ENCODE peak calls at places on chromosomes 11 and 22, in seven cellular contexts. F is right atrium auricular region, L is GM10248, Y is WTC11, N is neural crest cell, P is progenitor cell of endocrine pancreas, C is neural progenitor cell. X is an unnamed sample.

GRCh38 chr22:44935724-44936123 is 74.1 kb downstream of the PHF21B start:
- DNase-seq in Y (no peak), L (no peak), F (no peak), P (no peak), N (no peak), C (no peak), X (no peak)

GRCh38 chr22:45880732-45881523 is 96.0 kb downstream of the WNT7B start:
- DNase-seq in Y (peak), N (peak), L (no peak), P (no peak), F (no peak), C (peak), X (no peak)

GRCh38 chr11:57235761-57236703 is 1.0 kb downstream of the APLNR start:
- DNase-seq in F (no peak), L (no peak), N (no peak), Y (no peak), C (no peak), P (no peak), X (no peak)

GRCh38 chr22:25746012-25746373 is 4.0 kb downstream of the MYO18B start:
- DNase-seq in F (no peak), N (no peak), Y (no peak), L (no peak), P (no peak), C (no peak), X (no peak)

GRCh38 chr11:11841121-11841604 is 609 bp upstream of the USP47 start:
- DNase-seq in C (peak), N (no peak), P (peak), Y (peak), L (no peak), F (peak), X (no peak)

GRCh38 chr11:57116654-57117053 is 65.1 kb upstream of the LRRC55 start:
- DNase-seq in Y (peak), L (peak), N (peak), F (no peak), P (no peak), C (peak), X (no peak)

GRCh38 chr22:47564158-47564450 is 801.7 kb downstream of the TBC1D22A start:
- DNase-seq in L (no peak), P (no peak), Y (no peak), C (no peak), F (peak), N (no peak), X (no peak)

GRCh38 chr11:14502039-14502438 is 2.4 kb upstream of the COPB1 start:
- DNase-seq in C (no peak), N (no peak), F (no peak), Y (no peak), L (no peak), P (no peak), X (no peak)

GRCh38 chr22:37752189-37753061 is 55.3 kb upstream of the GCAT start:
- DNase-seq in L (no peak), N (peak), P (peak), F (peak), C (peak), Y (no peak), X (no peak)
- TF ChIP-seq CTCF in L (no peak), N (no peak), P (no peak), F (peak), C (no peak), Y (no peak), X (no peak)

DNA sequence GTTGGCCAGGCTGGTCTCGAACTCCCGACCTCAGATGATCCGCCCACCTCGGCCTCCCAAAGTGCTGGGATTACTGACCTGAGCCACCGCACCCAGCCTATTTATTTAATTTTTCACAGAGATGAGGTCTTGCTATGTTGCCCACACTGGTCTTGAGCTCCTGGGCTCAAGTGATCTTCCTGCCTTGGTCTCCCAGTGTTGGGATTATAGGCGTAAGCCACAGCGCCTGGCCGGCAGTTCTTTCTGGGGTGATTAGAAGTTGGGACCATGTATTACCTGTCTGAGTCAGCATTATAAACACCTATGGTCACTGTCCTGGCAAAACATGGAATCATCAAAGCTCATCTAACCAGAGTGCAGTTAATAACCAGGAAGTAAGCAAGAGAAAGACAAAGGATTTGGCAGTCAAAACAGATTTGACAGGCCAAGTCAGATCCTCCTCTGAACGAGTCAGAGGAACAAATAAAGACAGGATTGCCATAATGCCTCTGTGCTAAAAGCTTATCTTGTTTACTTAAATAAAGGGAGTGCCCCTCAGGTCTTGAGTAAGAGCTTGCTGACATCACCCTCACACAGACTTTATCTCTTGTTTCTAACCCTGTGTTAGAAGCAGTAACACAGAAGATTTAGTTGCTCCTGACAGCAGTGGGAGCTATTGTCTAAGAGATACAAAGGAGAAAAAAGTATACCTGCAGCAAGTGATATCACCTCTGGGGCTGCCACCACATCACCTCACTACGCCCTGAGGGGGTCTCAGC is 3.7 kb downstream of the SERPIND1 start:
- DNase-seq in F (no peak), Y (no peak), L (no peak), N (no peak), P (no peak), C (no peak), X (no peak)
- TF ChIP-seq CTCF in F (peak), Y (no peak), L (no peak), N (no peak), P (no peak), C (no peak), X (no peak)

GRCh38 chr11:76248210-76248609 is 41.9 kb upstream of the WNT11 start:
- DNase-seq in P (no peak), C (peak), Y (peak), L (no peak), N (no peak), F (no peak), X (no peak)
- TF ChIP-seq CTCF in P (peak), C (peak), Y (peak), L (peak), N (peak), F (no peak), X (no peak)

DNA sequence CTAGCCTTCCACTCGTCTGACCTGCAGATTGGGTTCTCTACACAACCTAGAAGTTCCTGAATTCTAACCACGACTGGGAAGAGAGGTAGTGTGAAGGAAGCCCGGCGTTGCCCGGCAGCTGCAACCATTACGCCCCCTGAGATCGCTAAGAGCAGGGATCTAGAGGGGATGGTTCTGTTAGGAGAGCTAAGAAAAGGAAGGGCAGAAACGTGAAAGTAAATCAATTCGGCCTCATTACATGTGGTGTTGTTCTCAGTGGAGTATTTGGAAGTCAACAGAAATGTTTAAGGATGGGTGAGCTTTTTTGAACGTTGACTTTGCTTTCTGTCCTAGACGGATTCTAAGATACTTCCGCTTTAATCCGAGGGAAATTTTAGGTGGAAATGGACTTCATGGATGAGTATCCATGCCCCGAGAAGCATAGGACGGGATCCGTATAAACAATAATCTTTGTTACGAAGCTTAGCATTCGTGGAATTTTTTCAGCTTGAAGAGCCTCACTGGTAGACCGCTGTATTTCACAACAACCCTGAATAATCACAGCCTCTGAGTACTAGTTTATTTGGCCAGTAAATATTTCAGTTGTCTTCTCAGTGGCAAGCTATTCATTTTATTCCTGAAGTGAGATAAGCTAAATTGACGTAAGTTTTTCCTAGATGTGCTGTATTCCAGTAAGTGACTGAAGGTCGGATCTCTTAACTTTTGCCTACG is 629 bp downstream of the ATP5MG start:
- DNase-seq in F (no peak), L (no peak), P (no peak), N (no peak), C (peak), Y (no peak), X (no peak)
- TF ChIP-seq CTCF in F (no peak), L (no peak), P (no peak), N (no peak), C (no peak), Y (no peak), X (no peak)